ENCODE peak calls at places on chromosomes 5 and 9, in four cellular contexts. O is ovary, X is breast epithelium, V is IMR-90. C is an unnamed sample.

GRCh38 chr9:84652496-84653081 is 16.9 kb upstream of the NTRK2 start:
- DNase-seq in V (no peak), O (no peak), X (no peak), C (no peak)

GRCh38 chr5:115573133-115573532 is 28.6 kb upstream of the FEM1C start:
- DNase-seq in O (no peak), X (no peak), V (peak), C (no peak)

GRCh38 chr9:81150016-81150625 is 539.2 kb downstream of the TLE1 start:
- DNase-seq in X (no peak), V (peak), O (no peak), C (no peak)

GRCh38 chr5:38742821-38743220 is 103.0 kb upstream of the OSMR start:
- DNase-seq in V (no peak), X (no peak), O (no peak), C (no peak)

GRCh38 chr9:113514061-113514460 is 50.5 kb downstream of the RGS3 start:
- DNase-seq in O (no peak), X (no peak), V (no peak), C (no peak)

GRCh38 chr5:78653031-78653430 is 4.5 kb upstream of the LHFPL2 start:
- DNase-seq in O (no peak), X (no peak), V (no peak), C (no peak)

GRCh38 chr9:13430717-13431116 is 151.2 kb upstream of the MPDZ start:
- DNase-seq in V (no peak), O (no peak), X (no peak), C (no peak)

GRCh38 chr5:120388016-120388781 is 75.9 kb upstream of the PRR16 start:
- DNase-seq in O (no peak), X (no peak), V (peak), C (no peak)

GRCh38 chr5:1105350-1106265 is 6.3 kb downstream of the SLC12A7 start:
- DNase-seq in O (no peak), V (no peak), X (no peak), C (no peak)

GRCh38 chr9:6218099-6218502 is 2.5 kb downstream of the IL33 start:
- DNase-seq in V (peak), O (no peak), X (no peak), C (no peak)

GRCh38 chr5:18745591-18745987 is 1111.3 kb downstream of the TAF11L14 start:
- DNase-seq in X (no peak), V (no peak), O (peak), C (peak)

GRCh38 chr9:95772320-95773060 is 103.0 kb upstream of the ERCC6L2 start:
- DNase-seq in O (peak), X (no peak), V (peak), C (no peak)

GRCh38 chr9:77833686-77834429 is 185.7 kb upstream of the GNA14 start:
- DNase-seq in O (no peak), V (no peak), X (no peak), C (no peak)

GRCh38 chr5:78467140-78467539 is 106.7 kb downstream of the SCAMP1 start:
- DNase-seq in V (no peak), O (no peak), X (no peak), C (no peak)

GRCh38 chr9:68426755-68427154 is 70.3 kb downstream of the PGM5 start:
- DNase-seq in V (no peak), O (no peak), X (no peak), C (peak)

GRCh38 chr5:88708682-88709398 is 174.1 kb downstream of the MEF2C start:
- DNase-seq in V (no peak), X (no peak), O (no peak), C (no peak)
- H3K27ac ChIP-seq in V (no peak), X (no peak), O (no peak), C (no peak)

GRCh38 chr5:168290902-168291280 is 554 bp upstream of the WWC1 start:
- DNase-seq in X (no peak), O (no peak), V (no peak), C (no peak)

GRCh38 chr5:168288349-168289245 is 2.8 kb upstream of the WWC1 start:
- DNase-seq in V (no peak), X (peak), O (no peak), C (peak)

GRCh38 chr5:168292783-168293696 is 1.6 kb downstream of the WWC1 start:
- DNase-seq in V (no peak), X (no peak), O (no peak), C (no peak)

GRCh38 chr5:168291961-168292782 is 727 bp downstream of the WWC1 start:
- DNase-seq in V (peak), O (peak), X (peak), C (no peak)

DNA sequence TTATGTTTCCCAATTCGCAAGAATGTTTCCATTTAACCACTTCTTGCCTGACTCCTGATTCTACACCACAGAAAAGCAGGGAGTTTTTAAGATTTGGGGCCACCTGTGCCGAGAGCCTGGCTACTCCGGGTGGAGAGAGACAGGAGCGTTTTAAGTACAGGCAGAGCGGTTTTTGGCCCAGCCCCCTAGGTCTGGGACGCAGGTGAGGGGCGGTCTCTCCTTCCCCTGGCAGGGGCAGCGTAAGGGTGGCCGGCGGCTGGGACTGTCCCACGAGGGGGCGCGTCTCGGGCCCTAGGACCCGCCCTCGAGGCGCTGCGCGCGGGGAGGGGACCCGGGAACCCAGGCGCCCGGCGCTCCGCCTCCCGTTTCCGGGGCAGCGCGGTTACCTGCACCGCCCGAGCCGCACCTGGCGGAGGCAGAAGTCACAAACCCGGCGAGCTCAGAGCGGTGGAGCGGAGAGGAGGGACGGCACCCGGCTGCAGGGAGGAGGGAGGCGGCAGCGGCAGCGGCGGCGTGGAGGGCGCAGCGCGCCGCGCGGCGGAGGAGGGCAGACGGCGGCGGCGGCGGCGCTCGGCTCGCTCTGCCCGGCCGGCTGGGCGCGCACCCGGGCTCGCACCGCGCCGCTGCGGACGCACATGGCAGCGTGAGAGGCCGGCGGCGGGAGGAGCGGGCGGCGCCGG is at the start of gene WWC1:
- DNase-seq in X (peak), O (peak), V (peak), C (peak)
- TF ChIP-seq POLR2A in X (no peak), O (no peak), V (no peak), C (no peak)

DNA sequence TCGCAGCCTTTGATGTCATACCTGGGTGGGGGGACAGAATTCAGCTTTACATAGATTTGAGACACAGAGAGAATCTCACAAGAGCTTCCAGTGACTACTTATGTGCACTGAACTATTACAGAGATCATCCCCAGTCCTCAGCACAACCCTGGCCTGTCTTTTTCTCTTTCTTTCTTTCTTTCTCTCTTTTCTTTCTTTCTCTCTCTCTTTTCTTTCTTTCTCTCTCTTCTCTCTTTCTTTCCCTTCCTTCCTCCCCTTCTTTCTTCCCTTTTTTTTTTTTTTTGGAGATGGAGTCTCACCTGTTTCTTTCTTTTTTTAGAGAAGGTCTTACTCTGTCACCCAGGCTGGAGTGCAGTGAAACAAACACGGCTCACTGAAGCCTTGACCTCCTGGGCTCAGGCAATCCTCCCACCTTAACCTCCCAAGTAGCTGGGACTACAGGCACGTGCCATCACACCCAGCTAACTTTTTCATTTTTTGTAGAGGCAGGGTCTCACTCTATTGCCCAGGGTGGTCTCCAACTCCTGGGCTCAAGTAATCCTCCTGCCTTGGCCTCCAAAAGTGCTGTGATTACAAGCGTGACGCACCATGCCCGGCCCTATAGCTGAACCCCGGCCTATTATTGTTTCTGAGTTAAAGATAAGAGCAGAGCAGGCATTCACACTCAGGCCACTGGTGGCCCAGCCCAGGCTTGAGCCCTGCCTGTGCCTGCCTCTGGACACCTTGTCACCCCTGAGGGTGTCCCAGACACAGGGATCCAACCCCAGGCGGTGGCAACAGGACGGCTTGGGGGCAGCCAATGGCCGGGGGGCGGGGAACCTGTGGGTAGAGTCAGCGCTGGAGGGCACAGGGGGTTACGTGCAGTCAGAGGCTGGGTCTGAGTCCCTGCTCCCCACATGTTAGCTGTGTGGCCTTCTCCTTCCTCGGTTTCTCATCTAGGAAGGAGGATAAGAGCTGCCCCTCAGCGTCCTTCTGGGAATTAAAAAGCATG is 4.3 kb downstream of the PIP5KL1 start:
- DNase-seq in O (no peak), X (no peak), V (no peak), C (no peak)
- H3K4me3 ChIP-seq in O (no peak), X (no peak), V (no peak), C (no peak)

GRCh38 chr5:98779264-98779877 is 5.9 kb downstream of the RGMB start:
- DNase-seq in V (no peak), O (no peak), X (no peak), C (peak)
- H3K27ac ChIP-seq in V (peak), O (no peak), X (peak), C (no peak)

GRCh38 chr9:28542928-28543327 is 969.6 kb upstream of the C9orf72 start:
- DNase-seq in X (no peak), V (no peak), O (no peak), C (no peak)

GRCh38 chr9:28547469-28547981 is 974.2 kb upstream of the C9orf72 start:
- DNase-seq in X (no peak), V (no peak), O (no peak), C (no peak)
- TF ChIP-seq POLR2A in X (no peak), V (no peak), O (no peak), C (no peak)

DNA sequence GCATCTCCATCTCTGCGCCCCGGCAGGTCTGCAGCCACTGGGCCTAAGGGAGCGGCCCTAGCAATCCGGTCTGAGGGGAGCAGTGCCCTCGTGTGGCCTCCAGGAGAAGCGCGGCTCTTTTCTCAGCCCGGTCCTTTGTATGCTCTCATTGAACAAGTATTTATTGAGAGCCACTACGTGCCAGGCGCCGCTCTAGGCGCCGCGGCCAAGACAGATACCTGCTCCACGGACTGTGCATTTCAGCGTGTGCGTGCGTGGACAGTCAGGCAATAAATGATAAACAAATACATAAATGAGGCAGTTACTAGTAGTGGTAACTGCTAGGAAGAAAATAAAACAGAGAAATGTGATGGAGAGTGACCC is 2.3 kb upstream of the SLC4A9 start:
- DNase-seq in O (peak), X (peak), V (peak), C (peak)
- H3K4me3 ChIP-seq in O (no peak), X (no peak), V (peak), C (no peak)

GRCh38 chr5:173328896-173329369 is 719 bp upstream of the STC2 start:
- DNase-seq in O (no peak), V (peak), X (no peak), C (no peak)
- H3K27ac ChIP-seq in O (no peak), V (peak), X (peak), C (no peak)

DNA sequence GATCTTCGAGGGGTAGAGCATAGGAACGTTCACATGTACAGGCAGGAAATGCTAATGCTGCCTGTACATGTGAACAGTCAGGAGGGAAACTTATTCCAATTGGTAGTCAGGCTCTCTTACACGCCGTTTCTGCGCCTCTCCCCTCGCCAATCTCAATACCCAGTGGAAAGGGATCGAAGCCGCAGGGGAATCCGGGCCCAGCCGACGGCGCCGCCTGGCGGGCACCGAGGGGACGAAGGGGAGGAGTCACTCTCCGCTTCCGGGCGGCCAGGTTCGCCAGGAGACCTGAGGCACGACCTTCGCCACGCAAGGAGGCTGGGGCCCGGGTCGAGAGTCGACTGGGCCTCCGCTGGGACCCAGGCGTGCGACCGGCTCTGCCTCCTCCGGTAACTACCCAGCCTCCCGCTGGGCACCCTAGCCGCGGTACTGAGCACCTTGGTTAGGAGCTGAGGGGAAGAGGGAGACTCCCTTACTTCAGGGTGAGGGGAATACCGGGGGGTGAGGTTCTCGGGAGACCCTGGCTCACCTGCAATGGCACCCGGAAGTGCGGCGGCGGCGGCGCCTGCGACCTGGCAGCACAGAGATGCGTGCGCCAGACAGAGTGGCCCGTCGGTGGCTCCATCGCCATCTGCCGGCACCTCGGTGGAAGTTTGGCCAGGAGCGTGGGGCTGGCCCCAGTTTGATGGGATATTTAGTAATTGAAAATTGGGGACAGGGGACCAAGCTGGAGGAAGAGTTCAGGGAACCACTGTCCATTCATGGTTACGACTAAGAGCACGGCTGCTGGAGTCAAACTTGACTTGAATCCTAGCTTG is at the start of gene PIGO:
- DNase-seq in X (peak), O (peak), V (peak), C (peak)
- TF ChIP-seq POLR2A in X (peak), O (peak), V (no peak), C (peak)

DNA sequence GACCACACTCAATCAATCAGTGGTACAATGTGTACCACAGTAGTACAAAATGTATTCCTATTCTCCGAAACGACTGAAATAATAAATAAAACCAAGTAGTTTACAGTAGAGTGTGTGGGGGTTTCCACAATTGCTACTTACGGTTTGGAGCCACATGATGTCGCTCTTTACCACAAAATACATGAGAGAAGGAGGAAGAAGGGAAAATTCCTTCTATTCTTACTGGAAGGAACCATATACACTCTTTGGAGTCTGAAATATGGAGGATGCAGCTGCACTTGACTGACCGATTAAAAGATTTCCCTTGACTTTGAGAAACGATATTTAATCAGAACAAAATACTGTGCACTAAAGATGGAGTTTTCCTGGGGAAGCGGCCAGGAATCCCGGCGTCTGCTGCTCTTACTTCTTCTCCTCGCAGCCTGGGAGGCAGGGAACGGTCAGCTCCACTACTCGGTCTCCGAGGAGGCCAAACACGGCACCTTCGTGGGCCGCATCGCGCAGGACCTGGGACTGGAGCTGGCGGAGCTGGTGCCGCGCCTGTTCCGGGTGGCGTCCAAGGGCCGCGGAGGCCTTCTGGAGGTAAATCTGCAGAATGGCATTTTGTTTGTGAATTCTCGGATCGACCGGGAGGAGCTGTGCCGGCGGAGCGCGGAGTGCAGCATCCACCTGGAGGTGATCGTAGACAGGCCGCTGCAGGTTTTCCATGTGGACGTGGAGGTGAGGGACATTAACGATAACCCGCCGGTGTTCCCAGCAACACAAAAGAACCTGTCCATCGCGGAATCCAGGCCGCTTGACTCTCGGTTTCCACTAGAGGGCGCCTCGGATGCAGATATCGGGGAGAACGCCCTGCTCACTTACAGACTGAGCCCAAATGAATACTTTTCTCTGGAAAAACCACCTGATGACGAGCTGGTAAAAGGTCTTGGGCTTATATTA is at the start of gene PCDHA4:
- DNase-seq in X (no peak), V (no peak), O (no peak), C (no peak)
- H3K4me3 ChIP-seq in X (peak), V (peak), O (peak), C (no peak)

GRCh38 chr5:60487885-60488425 is 212.0 kb downstream of the DEPDC1B start:
- DNase-seq in X (no peak), V (no peak), O (no peak), C (no peak)

GRCh38 chr5:60488466-60489130 is 211.4 kb downstream of the DEPDC1B start:
- DNase-seq in O (no peak), X (no peak), V (no peak), C (no peak)

GRCh38 chr5:60489856-60490255 is 210.1 kb downstream of the DEPDC1B start:
- DNase-seq in O (no peak), X (no peak), V (no peak), C (no peak)

GRCh38 chr5:60490597-60491166 is 209.3 kb downstream of the DEPDC1B start:
- DNase-seq in V (no peak), O (no peak), X (no peak), C (no peak)

DNA sequence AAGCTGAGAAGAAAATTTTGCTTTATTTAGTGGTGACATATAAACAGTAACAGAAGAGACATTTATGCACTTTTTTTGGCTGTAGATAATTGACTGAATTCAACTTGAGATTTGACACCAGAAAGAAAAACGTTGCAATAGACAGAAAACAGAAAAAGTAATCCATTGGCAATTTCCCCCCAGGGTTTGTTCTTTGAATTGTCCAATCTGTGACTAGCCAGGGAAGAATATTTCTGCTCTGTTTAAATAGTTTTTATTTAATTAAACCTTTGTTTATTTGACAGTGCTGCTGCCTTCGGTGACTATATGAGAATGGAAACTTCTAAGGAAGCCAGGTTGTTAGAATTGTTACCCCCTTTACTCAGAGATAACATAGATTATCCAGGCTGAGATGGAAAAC is 210.6 kb downstream of the DEPDC1B start:
- DNase-seq in V (no peak), O (no peak), X (no peak), C (no peak)
- H3K27ac ChIP-seq in V (no peak), O (no peak), X (no peak), C (no peak)